ENCODE peak calls at places on chromosomes 4 and X, in four cellular contexts. One of them, this sample, is unnamed.
A peak's percentile ranks its signal among the peaks of the same experiment; 100 is the strongest.

GRCh38 chrX:17608898-17609297 is 128.4 kb upstream of the SCML1 start:
- DNase-seq in endothelial cell: no peak
- DNase-seq in HCT116: no peak
- DNase-seq in epithelial cell of esophagus: no peak
- DNase-seq in this sample: peak; percentile 72

GRCh38 chrX:118188977-118189376 is 72.4 kb upstream of the KLHL13 start:
- DNase-seq in HCT116: no peak
- DNase-seq in epithelial cell of esophagus: no peak
- DNase-seq in endothelial cell: no peak
- DNase-seq in this sample: no peak

GRCh38 chr4:53374777-53375258 is 2.6 kb upstream of the FIP1L1 start:
- DNase-seq in endothelial cell: no peak
- DNase-seq in epithelial cell of esophagus: no peak
- DNase-seq in HCT116: no peak
- DNase-seq in this sample: no peak

GRCh38 chr4:122152699-122153328 is 683 bp downstream of the BLTP1 start:
- DNase-seq in HCT116: no peak
- DNase-seq in endothelial cell: peak; percentile 42
- DNase-seq in epithelial cell of esophagus: peak; percentile 21
- DNase-seq in this sample: peak; percentile 24

GRCh38 chrX:15815779-15816452 is 25.6 kb downstream of the ZRSR2 start:
- DNase-seq in HCT116: peak; percentile 3
- DNase-seq in epithelial cell of esophagus: peak; percentile 25
- DNase-seq in endothelial cell: peak; percentile 8
- DNase-seq in this sample: peak; percentile 31

GRCh38 chr4:537436-538264 is 38.4 kb downstream of the TMEM271 start:
- DNase-seq in endothelial cell: no peak
- DNase-seq in epithelial cell of esophagus: no peak
- DNase-seq in HCT116: no peak
- DNase-seq in this sample: no peak

GRCh38 chrX:44291468-44292116 is 51.9 kb downstream of the EFHC2 start:
- DNase-seq in endothelial cell: no peak
- DNase-seq in epithelial cell of esophagus: no peak
- DNase-seq in HCT116: no peak
- DNase-seq in this sample: no peak

GRCh38 chr4:55993994-55994657 is 45.4 kb downstream of the CEP135 start:
- DNase-seq in HCT116: no peak
- DNase-seq in endothelial cell: no peak
- DNase-seq in epithelial cell of esophagus: no peak
- DNase-seq in this sample: no peak

GRCh38 chr4:126710935-126711334 is 921.8 kb upstream of the INTU start:
- DNase-seq in HCT116: no peak
- DNase-seq in endothelial cell: no peak
- DNase-seq in epithelial cell of esophagus: peak; percentile 58
- DNase-seq in this sample: no peak

GRCh38 chr4:10006604-10007435 is 14.5 kb downstream of the SLC2A9 start:
- DNase-seq in HCT116: peak; percentile 77
- DNase-seq in endothelial cell: no peak
- DNase-seq in epithelial cell of esophagus: peak; percentile 99
- DNase-seq in this sample: peak; percentile 68

GRCh38 chrX:20046864-20047263 is 56.0 kb upstream of the BCLAF3 start:
- DNase-seq in endothelial cell: no peak
- DNase-seq in HCT116: no peak
- DNase-seq in epithelial cell of esophagus: peak; percentile 62
- DNase-seq in this sample: no peak

GRCh38 chr4:66000500-66001117 is 330.3 kb upstream of the EPHA5 start:
- DNase-seq in epithelial cell of esophagus: no peak
- DNase-seq in endothelial cell: no peak
- DNase-seq in HCT116: no peak
- DNase-seq in this sample: no peak

GRCh38 chr4:99816611-99817309 is at the start of gene DAPP1:
- DNase-seq in epithelial cell of esophagus: peak; percentile 100
- DNase-seq in endothelial cell: no peak
- DNase-seq in HCT116: no peak
- DNase-seq in this sample: peak; percentile 73

GRCh38 chr4:85842540-85842939 is 367.6 kb downstream of the ARHGAP24 start:
- DNase-seq in epithelial cell of esophagus: no peak
- DNase-seq in endothelial cell: no peak
- DNase-seq in HCT116: no peak
- DNase-seq in this sample: no peak

GRCh38 chr4:38383646-38384121 is 280.3 kb upstream of the KLF3 start:
- DNase-seq in epithelial cell of esophagus: no peak
- DNase-seq in endothelial cell: no peak
- DNase-seq in HCT116: no peak
- DNase-seq in this sample: no peak

GRCh38 chr4:176767183-176767582 is 25.5 kb downstream of the VEGFC start:
- DNase-seq in HCT116: no peak
- DNase-seq in epithelial cell of esophagus: no peak
- DNase-seq in endothelial cell: no peak
- DNase-seq in this sample: no peak

GRCh38 chr4:127224556-127224955 is 408.2 kb upstream of the INTU start:
- DNase-seq in epithelial cell of esophagus: no peak
- DNase-seq in endothelial cell: no peak
- DNase-seq in HCT116: no peak
- DNase-seq in this sample: no peak

GRCh38 chr4:794911-795725 is 30.8 kb downstream of the CPLX1 start:
- DNase-seq in endothelial cell: no peak
- DNase-seq in HCT116: no peak
- DNase-seq in epithelial cell of esophagus: no peak
- DNase-seq in this sample: no peak

GRCh38 chr4:10611673-10612072 is 72.9 kb downstream of the CLNK start:
- DNase-seq in HCT116: peak; percentile 65
- DNase-seq in endothelial cell: peak; percentile 22
- DNase-seq in epithelial cell of esophagus: peak; percentile 79
- DNase-seq in this sample: peak; percentile 53

GRCh38 chrX:143994206-143994605 is 110.3 kb downstream of the UBE2NL start:
- DNase-seq in HCT116: no peak
- DNase-seq in epithelial cell of esophagus: peak; percentile 48
- DNase-seq in endothelial cell: no peak
- DNase-seq in this sample: no peak

GRCh38 chr4:61440306-61440705 is 240.2 kb downstream of the ADGRL3 start:
- DNase-seq in endothelial cell: no peak
- DNase-seq in epithelial cell of esophagus: no peak
- DNase-seq in HCT116: no peak
- DNase-seq in this sample: no peak

GRCh38 chr4:60078984-60079383 is 1121.1 kb upstream of the ADGRL3 start:
- DNase-seq in epithelial cell of esophagus: no peak
- DNase-seq in endothelial cell: no peak
- DNase-seq in HCT116: no peak
- DNase-seq in this sample: no peak

GRCh38 chr4:3689006-3689405 is 77.2 kb upstream of the ADRA2C start:
- DNase-seq in HCT116: no peak
- DNase-seq in epithelial cell of esophagus: no peak
- DNase-seq in endothelial cell: no peak
- DNase-seq in this sample: no peak

GRCh38 chr4:164438321-164438720 is 315.6 kb upstream of the SMIM31 start:
- DNase-seq in endothelial cell: no peak
- DNase-seq in HCT116: no peak
- DNase-seq in epithelial cell of esophagus: peak; percentile 72
- DNase-seq in this sample: no peak

GRCh38 chr4:16915956-16916355 is 17.5 kb upstream of the LDB2 start:
- DNase-seq in HCT116: no peak
- DNase-seq in endothelial cell: no peak
- DNase-seq in epithelial cell of esophagus: no peak
- DNase-seq in this sample: no peak

GRCh38 chr4:78768447-78769177 is 7.5 kb upstream of the BMP2K start:
- DNase-seq in HCT116: no peak
- DNase-seq in epithelial cell of esophagus: peak; percentile 75
- DNase-seq in endothelial cell: no peak
- DNase-seq in this sample: no peak

GRCh38 chrX:141467442-141467841 is 117.1 kb downstream of the SPANXA1 start:
- DNase-seq in epithelial cell of esophagus: peak; percentile 10
- DNase-seq in endothelial cell: no peak
- DNase-seq in HCT116: no peak
- DNase-seq in this sample: no peak

GRCh38 chr4:77040856-77041576 is 34.8 kb downstream of the CCNI start:
- DNase-seq in HCT116: no peak
- DNase-seq in endothelial cell: no peak
- DNase-seq in epithelial cell of esophagus: peak; percentile 49
- DNase-seq in this sample: no peak

GRCh38 chr4:80335554-80336358 is at the start of gene CFAP299:
- DNase-seq in HCT116: peak; percentile 70
- DNase-seq in epithelial cell of esophagus: peak; percentile 92
- DNase-seq in endothelial cell: peak; percentile 86
- DNase-seq in this sample: peak; percentile 83

GRCh38 chr4:30380404-30380998 is 339.7 kb upstream of the PCDH7 start:
- DNase-seq in HCT116: peak; percentile 65
- DNase-seq in endothelial cell: peak; percentile 54
- DNase-seq in epithelial cell of esophagus: peak; percentile 81
- DNase-seq in this sample: peak; percentile 4

GRCh38 chr4:153497091-153497531 is 31.0 kb downstream of the TMEM131L start:
- DNase-seq in endothelial cell: no peak
- DNase-seq in HCT116: no peak
- DNase-seq in epithelial cell of esophagus: peak; percentile 90
- DNase-seq in this sample: no peak

GRCh38 chr4:126687655-126688358 is 945.0 kb upstream of the INTU start:
- DNase-seq in endothelial cell: no peak
- DNase-seq in HCT116: no peak
- DNase-seq in epithelial cell of esophagus: no peak
- DNase-seq in this sample: no peak

GRCh38 chrX:45258741-45259402 is 58.2 kb upstream of the DIPK2B start:
- DNase-seq in epithelial cell of esophagus: no peak
- DNase-seq in HCT116: no peak
- DNase-seq in endothelial cell: no peak
- DNase-seq in this sample: no peak

GRCh38 chrX:3713937-3714434 is 537 bp upstream of the PRKX start:
- DNase-seq in endothelial cell: no peak
- DNase-seq in HCT116: no peak
- DNase-seq in epithelial cell of esophagus: peak; percentile 31
- DNase-seq in this sample: no peak

GRCh38 chrX:318739-319578 is at the start of gene GTPBP6:
- DNase-seq in epithelial cell of esophagus: peak; percentile 100
- DNase-seq in endothelial cell: peak; percentile 97
- DNase-seq in HCT116: peak; percentile 95
- DNase-seq in this sample: peak; percentile 96

GRCh38 chr4:170428929-170429328 is 339.2 kb upstream of the AADAT start:
- DNase-seq in epithelial cell of esophagus: no peak
- DNase-seq in HCT116: no peak
- DNase-seq in endothelial cell: no peak
- DNase-seq in this sample: no peak

GRCh38 chr4:73870260-73870659 is 1.1 kb downstream of the CXCL1 start:
- DNase-seq in endothelial cell: no peak
- DNase-seq in epithelial cell of esophagus: peak; percentile 57
- DNase-seq in HCT116: no peak
- DNase-seq in this sample: peak; percentile 56

GRCh38 chr4:6360385-6360784 is 90.7 kb downstream of the WFS1 start:
- DNase-seq in HCT116: no peak
- DNase-seq in epithelial cell of esophagus: no peak
- DNase-seq in endothelial cell: no peak
- DNase-seq in this sample: no peak
- TF ChIP-seq CTCF in HCT116: no peak
- TF ChIP-seq CTCF in epithelial cell of esophagus: no peak
- TF ChIP-seq CTCF in endothelial cell: no peak
- TF ChIP-seq CTCF in this sample: no peak

GRCh38 chr4:150960079-150960478 is 55.0 kb downstream of the LRBA start:
- DNase-seq in endothelial cell: no peak
- DNase-seq in HCT116: no peak
- DNase-seq in epithelial cell of esophagus: peak; percentile 68
- DNase-seq in this sample: peak; percentile 10
- TF ChIP-seq CTCF in endothelial cell: no peak
- TF ChIP-seq CTCF in HCT116: peak; percentile 60
- TF ChIP-seq CTCF in epithelial cell of esophagus: peak; percentile 76
- TF ChIP-seq CTCF in this sample: peak; percentile 25

DNA sequence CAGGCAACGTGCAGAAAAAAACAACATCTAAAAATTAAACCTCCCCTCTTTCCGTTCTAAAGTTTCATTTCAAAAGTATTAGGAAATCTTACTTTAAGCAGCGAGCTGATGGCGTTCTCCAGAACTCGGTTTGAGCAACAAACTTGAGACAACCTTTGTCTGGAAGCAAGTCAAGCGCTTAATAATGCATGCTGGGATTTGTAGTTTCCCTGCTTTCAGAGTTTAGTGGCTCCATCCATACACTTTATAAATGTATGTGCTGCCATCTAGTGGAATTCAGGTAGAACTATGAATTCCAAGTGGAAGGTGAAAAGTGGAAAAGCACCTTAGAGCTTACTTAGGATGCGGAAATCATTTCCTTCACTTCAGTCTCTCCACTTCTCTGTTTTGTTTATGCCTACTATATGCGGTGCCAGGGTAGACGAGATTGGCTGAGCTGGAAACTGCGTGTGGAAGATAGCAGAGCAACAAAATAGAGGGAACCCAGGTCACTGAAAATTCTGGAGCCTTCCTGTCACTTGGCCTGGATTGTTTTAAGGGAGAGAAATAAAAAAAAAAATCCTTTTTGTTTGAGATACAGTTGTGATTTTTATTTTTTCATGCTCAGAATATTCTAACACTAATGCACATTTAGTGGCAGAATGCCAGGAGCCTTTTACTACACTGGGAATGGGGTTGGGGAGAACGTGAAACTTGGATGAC is at the start of gene BDH2:
- DNase-seq in endothelial cell: peak; percentile 32
- DNase-seq in HCT116: peak; percentile 79
- DNase-seq in epithelial cell of esophagus: peak; percentile 95
- DNase-seq in this sample: peak; percentile 11
- TF ChIP-seq CTCF in endothelial cell: peak; percentile 83
- TF ChIP-seq CTCF in HCT116: peak; percentile 50
- TF ChIP-seq CTCF in epithelial cell of esophagus: peak; percentile 65
- TF ChIP-seq CTCF in this sample: peak; percentile 21

DNA sequence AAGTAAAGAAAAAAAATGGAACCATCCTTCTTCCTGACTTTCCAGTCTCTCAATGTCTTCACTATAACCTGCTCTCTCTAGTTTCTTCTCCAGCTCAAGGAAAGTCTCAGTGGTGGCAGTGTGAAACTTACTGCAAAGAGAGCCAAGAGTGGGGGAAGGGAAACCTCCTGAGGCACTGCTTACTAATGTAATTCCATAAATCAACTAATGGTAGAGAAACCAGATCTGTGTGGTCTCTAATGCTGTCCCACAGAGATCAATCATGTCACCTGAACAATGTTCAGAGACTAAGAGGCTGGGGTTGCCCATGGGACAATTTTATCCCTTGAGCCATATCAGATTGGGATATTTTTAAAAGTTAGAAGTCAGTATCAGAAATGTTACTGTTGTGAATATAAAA is 7.6 kb downstream of the CXXC4 start:
- DNase-seq in epithelial cell of esophagus: no peak
- DNase-seq in endothelial cell: no peak
- DNase-seq in HCT116: no peak
- DNase-seq in this sample: no peak
- TF ChIP-seq CTCF in epithelial cell of esophagus: no peak
- TF ChIP-seq CTCF in endothelial cell: no peak
- TF ChIP-seq CTCF in HCT116: no peak
- TF ChIP-seq CTCF in this sample: no peak

This sample was measured in Calu3.